ENCODE peak calls at places on chromosomes 3 and 15, in six cellular contexts. A is suprapubic skin, G is HCT116, N is vagina, W is GM12892, M is K562. R is an unnamed sample.
A peak's percentile ranks its signal among the peaks of the same experiment; 100 is the strongest.

GRCh38 chr15:60372756-60373155 is 25.0 kb downstream of the ANXA2 start:
- DNase-seq in N (no peak), W (no peak), G (no peak), M (no peak), A (no peak), R (no peak)

GRCh38 chr3:129121016-129121791 is 400 bp downstream of the RAB43 start:
- DNase-seq in W (no peak), G (no peak), M (no peak), N (no peak), A (no peak), R (no peak)

GRCh38 chr15:27234593-27234992 is 263.6 kb downstream of the GABRG3 start:
- DNase-seq in M (no peak), W (no peak), A (no peak), N (no peak), G (no peak), R (no peak)

GRCh38 chr3:107846282-107846852 is 244.5 kb downstream of the CD47 start:
- DNase-seq in N (no peak), W (no peak), G (peak; percentile 64), A (no peak), M (peak; percentile 26), R (no peak)

GRCh38 chr3:193829781-193830180 is 236.8 kb downstream of the OPA1 start:
- DNase-seq in G (peak; percentile 76), M (no peak), N (peak; percentile 95), W (no peak), A (no peak), R (no peak)

GRCh38 chr3:63613561-63613960 is 38.9 kb upstream of the SNTN start:
- DNase-seq in W (no peak), N (no peak), G (no peak), A (no peak), M (no peak), R (no peak)

GRCh38 chr3:67335813-67336212 is 318.6 kb downstream of the SUCLG2 start:
- DNase-seq in N (no peak), W (no peak), G (no peak), A (no peak), M (no peak), R (no peak)

GRCh38 chr3:101279162-101279561 is 41.2 kb downstream of the IMPG2 start:
- DNase-seq in M (no peak), A (no peak), G (no peak), N (no peak), W (no peak), R (no peak)

DNA sequence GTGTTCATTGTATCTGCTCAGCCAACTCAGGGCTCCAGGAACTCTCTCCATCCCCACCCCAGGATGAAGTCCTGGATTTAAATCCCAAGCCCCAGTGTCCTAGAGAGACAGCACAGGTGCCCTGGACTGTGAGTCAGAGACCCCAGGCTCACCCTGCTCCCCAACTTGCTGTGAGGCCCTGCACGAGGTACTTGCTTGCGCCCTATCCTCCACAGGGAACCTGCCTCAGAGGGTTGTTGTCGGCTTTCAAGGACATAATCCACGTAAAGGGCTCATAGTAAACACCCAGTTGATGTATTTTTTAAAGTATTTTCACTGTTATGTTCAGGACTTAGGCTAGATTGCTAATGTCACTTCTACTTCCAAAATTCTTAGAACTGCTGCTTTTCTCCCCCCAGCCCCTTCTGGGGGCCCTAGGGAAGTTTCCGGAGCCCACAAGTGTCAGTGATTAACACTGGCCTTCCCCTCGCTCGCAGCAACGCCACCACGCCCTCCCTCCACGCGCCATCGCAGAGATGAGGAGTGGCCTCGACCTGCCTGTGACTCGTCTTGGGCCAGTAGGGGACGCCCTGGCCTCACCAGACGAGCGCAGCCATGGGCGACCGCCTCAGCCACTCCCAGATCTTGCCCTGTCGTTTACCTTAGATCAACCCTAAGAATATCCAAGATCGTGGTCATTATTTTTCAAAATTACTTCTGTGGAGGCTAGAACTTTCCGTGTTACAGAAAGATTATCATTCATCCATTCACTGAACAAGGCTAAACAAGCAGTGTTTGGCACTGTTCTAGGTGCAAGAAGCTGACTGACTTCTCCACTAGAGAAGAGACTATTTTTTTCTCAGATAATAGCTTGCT is 6.0 kb upstream of the SRP14 start:
- DNase-seq in W (peak; percentile 80), G (peak; percentile 46), N (no peak), A (peak; percentile 94), M (peak; percentile 87), R (peak; percentile 97)
- TF ChIP-seq POLR2AphosphoS5 in W (no peak), G (peak; percentile 26), N (peak; percentile 81), A (no peak), M (no peak), R (peak; percentile 77)

GRCh38 chr15:75454471-75455418 is 3.3 kb upstream of the SIN3A start:
- DNase-seq in A (peak; percentile 90), M (peak; percentile 48), G (peak; percentile 26), N (no peak), W (peak; percentile 42), R (peak; percentile 96)

GRCh38 chr15:75455424-75455981 is 4.0 kb upstream of the SIN3A start:
- DNase-seq in G (peak; percentile 53), A (peak; percentile 93), W (peak; percentile 87), N (no peak), M (peak; percentile 92), R (peak; percentile 96)

GRCh38 chr15:75456710-75457109 is 5.2 kb upstream of the SIN3A start:
- DNase-seq in A (no peak), N (no peak), G (no peak), M (no peak), W (no peak), R (no peak)

GRCh38 chr15:75453703-75454470 is 2.4 kb upstream of the SIN3A start:
- DNase-seq in A (peak; percentile 98), M (peak; percentile 89), N (peak; percentile 99), W (peak; percentile 88), G (peak; percentile 100), R (peak; percentile 99)

DNA sequence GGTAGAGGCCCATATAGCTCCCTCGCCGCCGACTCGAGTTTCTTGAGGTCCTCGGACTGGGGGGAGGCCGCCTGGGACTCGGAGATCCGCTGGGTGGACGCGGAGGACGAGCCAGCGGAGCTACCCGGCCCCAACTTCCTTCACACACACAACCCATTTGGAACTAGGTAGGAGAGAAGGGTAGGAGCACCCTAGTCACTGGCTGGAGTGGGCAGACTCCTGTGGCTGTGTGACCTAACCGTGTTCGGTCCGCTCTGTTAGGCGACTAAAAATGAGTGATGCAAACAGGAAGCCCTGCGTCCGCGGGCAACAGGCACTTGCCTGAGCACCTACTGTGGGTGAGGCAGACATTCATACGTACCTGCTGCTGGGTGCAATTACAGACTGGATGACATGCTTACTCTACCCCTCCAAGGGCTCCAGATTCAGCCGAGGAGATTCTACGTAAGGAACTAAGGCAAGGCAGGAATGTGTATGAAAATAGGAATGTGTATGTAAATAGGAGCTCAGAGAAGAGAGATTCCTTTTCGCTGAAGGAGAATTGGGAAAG is 4.6 kb upstream of the SIN3A start:
- DNase-seq in M (no peak), G (peak; percentile 12), N (no peak), A (no peak), W (peak; percentile 36), R (no peak)
- TF ChIP-seq POLR2A in M (peak; percentile 64), G (no peak), N (no peak), A (no peak), W (peak; percentile 69), R (no peak)

DNA sequence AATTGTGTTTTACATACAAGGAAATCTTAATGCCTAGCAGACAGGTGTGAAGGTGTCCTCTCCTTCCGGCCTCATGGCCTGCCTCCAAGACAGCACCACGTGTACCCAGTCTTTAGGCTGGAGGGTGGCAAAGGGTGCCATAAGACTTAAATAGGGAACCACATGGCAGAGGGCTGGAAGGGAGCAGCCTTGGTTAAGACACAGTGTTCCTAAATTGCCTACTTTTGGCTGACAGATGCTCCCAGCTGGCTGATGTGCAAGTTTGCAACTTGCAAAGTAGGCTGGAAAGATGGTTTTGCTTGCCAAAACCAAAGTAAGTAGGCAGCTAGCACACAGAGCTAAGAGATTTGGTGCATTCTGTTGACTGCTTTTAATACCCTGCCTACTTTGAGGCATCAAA is 45.2 kb downstream of the CCNB2 start:
- DNase-seq in W (no peak), N (no peak), A (no peak), G (no peak), M (no peak), R (no peak)
- TF ChIP-seq POLR2AphosphoS5 in W (no peak), N (no peak), A (no peak), G (no peak), M (no peak), R (no peak)

GRCh38 chr3:72700106-72700505 is 148.1 kb downstream of the SHQ1 start:
- DNase-seq in W (no peak), M (no peak), G (no peak), N (no peak), A (no peak), R (no peak)
- TF ChIP-seq POLR2A in W (no peak), M (no peak), G (no peak), N (no peak), A (no peak), R (no peak)

GRCh38 chr15:70535955-70536338 is 227.4 kb downstream of the UACA start:
- DNase-seq in A (no peak), W (no peak), M (no peak), N (no peak), G (no peak), R (no peak)
- TF ChIP-seq POLR2AphosphoS5 in A (no peak), W (no peak), M (no peak), N (no peak), G (no peak), R (no peak)

DNA sequence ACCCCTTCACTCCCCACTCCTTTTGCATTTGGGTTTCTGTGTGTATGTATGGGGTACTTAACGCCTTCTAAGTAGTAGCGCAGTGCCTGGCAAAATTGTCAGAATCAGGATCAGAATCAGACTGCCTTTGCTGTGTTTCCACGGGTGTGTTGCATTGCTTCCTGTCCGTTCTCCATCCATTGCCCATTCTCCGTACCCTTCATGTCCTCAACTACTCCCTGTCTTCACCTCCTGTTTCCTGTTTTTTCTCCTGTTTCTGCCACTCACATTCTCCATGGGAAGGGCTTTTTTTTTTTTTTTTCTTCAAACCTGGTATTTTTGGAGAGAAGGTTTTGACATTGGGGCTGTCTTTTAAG is 112.9 kb downstream of the FNDC3B start:
- DNase-seq in N (no peak), A (no peak), M (no peak), W (no peak), G (no peak), R (no peak)
- TF ChIP-seq POLR2A in N (no peak), A (no peak), M (no peak), W (no peak), G (no peak), R (no peak)

GRCh38 chr3:16486201-16486600 is 27.3 kb downstream of the RFTN1 start:
- DNase-seq in W (no peak), A (no peak), G (no peak), M (no peak), N (no peak), R (no peak)

GRCh38 chr3:16482194-16482769 is 31.2 kb downstream of the RFTN1 start:
- DNase-seq in M (no peak), A (no peak), G (no peak), W (no peak), N (no peak), R (no peak)

GRCh38 chr3:16482770-16483531 is 30.5 kb downstream of the RFTN1 start:
- DNase-seq in N (no peak), A (no peak), G (no peak), M (no peak), W (no peak), R (peak; percentile 88)

GRCh38 chr3:16485024-16485992 is 28.2 kb downstream of the RFTN1 start:
- DNase-seq in N (no peak), M (no peak), G (no peak), A (no peak), W (no peak), R (no peak)

GRCh38 chr3:16484216-16484615 is 29.3 kb downstream of the RFTN1 start:
- DNase-seq in A (no peak), W (no peak), N (no peak), G (no peak), M (no peak), R (no peak)
- TF ChIP-seq POLR2AphosphoS5 in A (no peak), W (no peak), N (no peak), G (no peak), M (no peak), R (no peak)

R was measured in spleen.